ENCODE peak calls at places on chromosomes 4 and X, in ten cellular contexts. B, G, C, Y, T, I, X, W, Q and Z are unnamed samples. For H3K27me3, the result is how much of the 10 kb centered on the place peaks cover.

GRCh38 chr4:73161527-73162185 is 92.1 kb upstream of the COX18 start:
- DNase-seq in W (no peak), Q (no peak), G (no peak), I (no peak), B (no peak), Y (no peak), X (no peak), T (no peak), C (no peak), Z (no peak)

GRCh38 chrX:48890296-48890925 is 7.2 kb downstream of the TIMM17B start:
- DNase-seq in Y (no peak), B (peak), W (no peak), Q (no peak), C (no peak), X (no peak), T (no peak), I (no peak), G (no peak), Z (no peak)

GRCh38 chr4:110860901-110861300 is 238.0 kb upstream of the PITX2 start:
- DNase-seq in Y (no peak), X (no peak), Q (no peak), W (no peak), I (no peak), T (no peak), C (no peak), G (no peak), B (no peak), Z (no peak)

GRCh38 chrX:126697091-126697490 is 122.4 kb upstream of the PRR32 start:
- DNase-seq in I (no peak), Y (no peak), T (no peak), X (no peak), B (no peak), G (no peak), Q (no peak), W (no peak), C (no peak), Z (no peak)

GRCh38 chr4:55742655-55743191 is 76.9 kb upstream of the EXOC1L start:
- DNase-seq in Q (no peak), X (no peak), C (no peak), G (no peak), B (no peak), T (no peak), I (no peak), W (no peak), Y (no peak), Z (no peak)

GRCh38 chr4:105677689-105678088 is 30.8 kb downstream of the INTS12 start:
- DNase-seq in W (no peak), C (no peak), X (no peak), Y (no peak), B (no peak), G (no peak), T (no peak), Q (peak), I (no peak), Z (no peak)

GRCh38 chr4:135316266-135316779 is 1114.7 kb upstream of the PABPC4L start:
- DNase-seq in I (no peak), C (no peak), T (no peak), X (no peak), B (no peak), W (no peak), Y (no peak), Q (no peak), G (no peak), Z (no peak)

GRCh38 chrX:46260502-46260901 is 284.7 kb downstream of the ZNF674 start:
- DNase-seq in Y (no peak), Q (no peak), T (no peak), C (no peak), B (no peak), X (no peak), I (no peak), W (no peak), G (peak), Z (no peak)

GRCh38 chrX:47093248-47093647 is 15.0 kb downstream of the RGN start:
- DNase-seq in G (peak), T (no peak), Y (peak), C (no peak), Q (no peak), X (no peak), B (peak), I (peak), W (no peak), Z (no peak)

GRCh38 chrX:73215263-73215662 is 612 bp upstream of the NAP1L2 start:
- DNase-seq in W (no peak), B (peak), Y (no peak), C (no peak), Q (no peak), X (no peak), T (no peak), G (no peak), I (peak), Z (peak)

GRCh38 chr4:114081783-114082182 is 102.3 kb upstream of the ARSJ start:
- DNase-seq in G (no peak), X (no peak), W (no peak), C (no peak), Q (no peak), Y (no peak), I (no peak), T (no peak), B (peak), Z (no peak)

GRCh38 chrX:48045410-48046311 is 25.8 kb downstream of the ZNF630 start:
- DNase-seq in Y (no peak), C (peak), Q (peak), I (no peak), W (peak), X (no peak), G (peak), B (no peak), T (no peak), Z (no peak)

GRCh38 chr4:86741841-86742240 is 107.3 kb downstream of the SLC10A6 start:
- DNase-seq in I (no peak), X (no peak), G (no peak), B (no peak), W (no peak), Y (no peak), C (no peak), Q (no peak), T (no peak), Z (no peak)

GRCh38 chr4:74793757-74794340 is 474 bp downstream of the BTC start:
- DNase-seq in I (no peak), C (peak), B (peak), Q (peak), X (peak), T (peak), Y (peak), G (peak), W (peak), Z (no peak)

GRCh38 chr4:73583661-73584060 is 36.6 kb downstream of the RASSF6 start:
- DNase-seq in W (no peak), C (no peak), B (peak), T (no peak), X (no peak), I (no peak), G (no peak), Y (no peak), Q (no peak), Z (no peak)

DNA sequence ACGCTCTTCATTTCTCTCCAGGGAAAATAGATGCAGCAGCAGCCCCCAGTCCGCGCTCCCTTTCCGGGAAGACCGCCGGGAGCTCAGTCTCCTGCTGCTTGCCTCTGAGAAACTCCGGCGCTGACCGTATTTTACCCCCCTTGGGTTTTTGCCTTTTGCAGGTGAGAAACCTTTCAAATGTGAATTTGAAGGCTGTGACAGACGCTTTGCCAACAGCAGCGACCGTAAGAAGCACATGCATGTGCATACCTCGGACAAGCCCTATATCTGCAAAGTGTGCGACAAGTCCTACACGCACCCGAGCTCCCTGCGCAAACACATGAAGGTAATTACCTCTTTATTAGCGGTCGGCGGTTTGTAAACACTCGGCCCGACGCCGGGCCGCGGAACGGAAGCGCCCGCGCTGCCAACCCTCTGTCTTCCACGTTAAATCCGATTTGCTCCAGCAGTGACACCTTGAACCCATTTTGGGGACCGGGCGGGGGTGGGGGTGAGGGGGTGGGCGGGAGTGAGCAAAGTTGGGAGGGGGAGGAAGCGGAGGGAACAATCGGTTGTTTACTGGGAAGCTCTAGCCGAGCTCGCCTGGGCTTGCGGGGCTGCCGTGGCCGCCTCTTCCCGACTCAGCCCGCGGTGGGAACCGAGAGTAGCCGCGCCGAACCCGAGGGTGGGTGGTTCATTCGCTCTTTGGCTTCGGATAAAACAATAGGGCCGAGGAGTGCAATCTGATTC is 3.0 kb downstream of the ZIC3 start:
- DNase-seq in T (no peak), X (no peak), C (no peak), I (no peak), Q (no peak), B (no peak), G (no peak), W (no peak), Y (no peak), Z (no peak)
- H3K27me3 ChIP-seq in T (half or more), X (under half), C (under half), I (under half), Q (half or more), B (under half), G (under half), W (half or more), Y (half or more), Z (half or more)

GRCh38 chrX:108734426-108734825 is 1.9 kb downstream of the IRS4 start:
- DNase-seq in G (no peak), T (no peak), Q (no peak), C (no peak), I (no peak), Y (no peak), B (no peak), W (no peak), X (no peak), Z (no peak)
- H3K27me3 ChIP-seq in G (under half), T (half or more), Q (under half), C (under half), I (under half), Y (half or more), B (under half), W (under half), X (under half), Z (under half)

DNA sequence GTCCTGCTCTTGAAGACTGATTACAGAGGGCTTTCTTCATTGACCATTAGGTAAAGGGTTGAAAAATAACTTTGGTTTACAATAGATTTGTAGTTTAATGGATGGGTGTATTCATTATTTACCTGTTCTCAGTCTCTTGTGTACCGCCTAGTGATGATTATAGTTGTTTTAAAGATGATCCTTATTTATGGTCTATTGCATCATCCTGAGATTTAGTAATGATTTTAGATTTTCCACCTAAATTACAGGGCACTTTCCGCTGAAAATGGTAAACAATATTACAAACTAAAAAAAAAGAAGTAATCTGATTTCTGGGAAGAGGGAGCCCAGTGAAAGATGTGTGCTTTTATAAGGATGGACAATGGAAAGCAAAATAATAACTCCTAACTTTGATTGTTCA is 78.4 kb upstream of the TMEM33 start:
- DNase-seq in Q (no peak), G (no peak), C (no peak), I (no peak), W (no peak), Y (no peak), T (no peak), B (no peak), X (no peak), Z (no peak)
- H3K27me3 ChIP-seq in Q (under half), G (under half), C (under half), I (under half), W (half or more), Y (half or more), T (half or more), B (under half), X (under half), Z (under half)

GRCh38 chrX:136353519-136354095 is 52.8 kb downstream of the ADGRG4 start:
- DNase-seq in I (no peak), X (no peak), G (peak), B (no peak), Y (no peak), W (no peak), Q (no peak), C (no peak), T (no peak), Z (no peak)

DNA sequence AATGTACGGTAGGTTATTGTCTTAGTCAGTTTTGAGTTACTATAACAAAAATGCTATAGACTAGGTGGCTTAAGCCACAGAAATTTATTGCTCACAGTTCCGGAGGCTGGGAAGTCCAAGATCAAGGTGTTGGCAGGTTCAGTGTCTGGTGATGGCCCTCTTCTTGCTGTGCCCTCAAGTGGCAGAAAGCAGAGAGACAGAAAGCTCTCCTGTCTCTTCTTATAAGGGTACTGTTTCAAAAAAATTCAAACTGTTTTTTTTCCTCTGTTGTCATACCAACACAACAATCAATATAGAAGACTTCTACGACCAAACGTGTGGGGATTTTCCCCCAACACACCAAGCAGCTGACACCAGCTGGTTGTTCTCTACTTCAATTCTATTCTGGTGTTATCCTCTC is 53.4 kb downstream of the ADGRG4 start:
- DNase-seq in Q (no peak), W (no peak), T (no peak), G (peak), C (no peak), X (no peak), Y (no peak), I (no peak), B (no peak), Z (no peak)
- H3K27me3 ChIP-seq in Q (under half), W (under half), T (under half), G (under half), C (under half), X (under half), Y (under half), I (under half), B (under half), Z (under half)

DNA sequence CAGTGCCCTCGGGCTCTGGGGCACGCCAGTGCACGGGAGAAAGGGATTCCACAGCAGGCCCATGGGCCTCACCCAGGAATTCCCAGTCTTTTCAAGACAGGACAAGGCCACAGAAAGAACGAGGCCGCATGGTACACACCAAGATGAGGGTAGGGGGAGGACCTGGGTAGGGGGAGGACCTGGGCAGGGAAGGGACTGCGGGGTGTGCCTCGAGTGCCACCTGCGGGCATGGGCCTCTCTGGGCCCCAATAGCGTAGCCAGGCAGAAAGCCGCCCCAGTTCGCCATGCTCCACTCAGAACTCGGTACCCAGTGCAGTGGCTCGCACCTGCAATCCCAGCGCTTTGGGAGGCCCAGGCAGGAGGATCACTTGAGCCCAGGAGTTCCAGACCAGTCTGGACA is 14.0 kb upstream of the DUSP9 start:
- DNase-seq in I (no peak), T (no peak), B (no peak), G (no peak), Q (no peak), W (peak), X (peak), Y (no peak), C (no peak), Z (no peak)
- H3K27me3 ChIP-seq in I (under half), T (under half), B (under half), G (under half), Q (under half), W (under half), X (under half), Y (under half), C (under half), Z (under half)

GRCh38 chr4:185738038-185738552 is 73.9 kb downstream of the SORBS2 start:
- DNase-seq in C (no peak), Q (no peak), I (no peak), G (no peak), Y (no peak), X (peak), W (no peak), T (no peak), B (no peak), Z (no peak)
- H3K27me3 ChIP-seq in C (under half), Q (under half), I (under half), G (under half), Y (under half), X (under half), W (under half), T (under half), B (under half), Z (under half)

GRCh38 chr4:6403400-6403685 is 69.1 kb downstream of the PPP2R2C start:
- DNase-seq in G (no peak), C (no peak), X (no peak), Y (no peak), T (no peak), W (peak), Q (no peak), I (no peak), B (no peak), Z (no peak)
- H3K27me3 ChIP-seq in G (under half), C (under half), X (under half), Y (under half), T (half or more), W (half or more), Q (under half), I (under half), B (under half), Z (under half)

DNA sequence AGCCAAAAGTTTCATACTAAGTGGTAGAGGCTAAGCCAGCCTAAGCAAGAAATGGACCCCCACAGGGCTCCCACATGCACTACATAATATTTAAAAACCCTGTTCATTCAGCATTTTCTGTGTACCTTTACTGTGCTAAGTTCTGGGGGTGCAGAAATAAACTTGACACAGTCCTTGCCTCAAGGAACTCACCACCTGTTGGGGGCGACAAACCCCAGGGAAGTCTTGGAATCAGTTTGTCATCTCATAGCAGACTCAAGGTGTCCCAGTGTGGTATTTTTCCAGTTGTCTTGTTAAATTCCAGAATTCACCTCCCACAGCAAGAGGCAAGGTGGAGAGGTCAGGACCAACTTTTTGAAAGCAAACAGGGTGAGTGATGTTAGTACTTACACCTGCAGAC is 43.1 kb downstream of the ATG4A start:
- DNase-seq in Q (no peak), I (no peak), T (no peak), X (no peak), G (no peak), Y (no peak), C (no peak), W (no peak), B (peak), Z (no peak)
- H3K27me3 ChIP-seq in Q (under half), I (under half), T (under half), X (under half), G (under half), Y (under half), C (under half), W (under half), B (under half), Z (under half)